ENCODE peak calls at places on chromosomes 1 and 21, in eight cellular contexts. F is spleen, H is testis, X is fibroblast of lung, C is thoracic aorta, B is mesendoderm, E is heart right ventricle, V is colonic mucosa. P is an unnamed sample.

GRCh38 chr21:26813426-26813998 is 31.7 kb downstream of the ADAMTS1 start:
- DNase-seq in F (no peak), H (no peak), X (no peak), C (no peak), B (no peak), E (no peak), V (no peak), P (no peak)

GRCh38 chr1:109624215-109625010 is 4.8 kb downstream of the AMPD2 start:
- DNase-seq in F (no peak), H (no peak), X (no peak), C (no peak), B (no peak), E (no peak), V (no peak), P (peak; percentile 90)

GRCh38 chr1:46172321-46172720 is 2.6 kb upstream of the TSPAN1 start:
- DNase-seq in F (no peak), H (no peak), X (no peak), C (no peak), B (no peak), E (no peak), V (peak; percentile 25), P (no peak)

GRCh38 chr1:150582371-150582770 is 3.0 kb upstream of the MCL1 start:
- DNase-seq in F (no peak), H (no peak), X (peak; percentile 65), C (no peak), B (no peak), E (no peak), V (no peak), P (peak; percentile 76)

GRCh38 chr21:34930971-34931370 is 118.1 kb downstream of the RUNX1 start:
- DNase-seq in F (no peak), H (no peak), X (peak; percentile 86), C (no peak), B (no peak), E (no peak), V (no peak), P (no peak)

GRCh38 chr1:232302376-232303049 is 327.4 kb downstream of the SIPA1L2 start:
- DNase-seq in F (no peak), H (no peak), X (no peak), C (no peak), B (peak; percentile 83), E (no peak), V (no peak), P (no peak)

GRCh38 chr1:16026723-16027484 is 5.1 kb downstream of the CLCNKA start:
- DNase-seq in F (no peak), H (no peak), X (no peak), C (no peak), B (peak; percentile 95), E (no peak), V (no peak), P (peak; percentile 90)

GRCh38 chr1:230163719-230164118 is 96.7 kb downstream of the GALNT2 start:
- DNase-seq in F (no peak), H (peak; percentile 4), X (no peak), C (no peak), B (no peak), E (no peak), V (no peak), P (no peak)

GRCh38 chr1:61078611-61079010 is 3.8 kb upstream of the NFIA start:
- DNase-seq in F (no peak), H (no peak), X (peak; percentile 16), C (no peak), B (peak; percentile 23), E (no peak), V (no peak), P (no peak)

GRCh38 chr1:183227963-183228649 is 42.0 kb downstream of the LAMC2 start:
- DNase-seq in F (no peak), H (peak; percentile 69), X (peak; percentile 29), C (no peak), B (peak; percentile 74), E (peak; percentile 45), V (peak; percentile 65), P (no peak)

GRCh38 chr21:39799178-39799577 is 54.2 kb downstream of the IGSF5 start:
- DNase-seq in F (no peak), H (no peak), X (no peak), C (no peak), B (no peak), E (peak; percentile 40), V (no peak), P (no peak)

GRCh38 chr1:178530037-178530402 is 17.1 kb downstream of the TEX35 start:
- DNase-seq in F (peak; percentile 55), H (no peak), X (peak; percentile 82), C (no peak), B (peak; percentile 78), E (peak; percentile 30), V (no peak), P (peak; percentile 92)

GRCh38 chr1:175427625-175428024 is 235.0 kb upstream of the KIAA0040 start:
- DNase-seq in F (no peak), H (no peak), X (no peak), C (no peak), B (no peak), E (no peak), V (no peak), P (no peak)

GRCh38 chr1:212256404-212256803 is 28.8 kb upstream of the PPP2R5A start:
- DNase-seq in F (peak; percentile 79), H (no peak), X (no peak), C (no peak), B (no peak), E (no peak), V (no peak), P (no peak)

GRCh38 chr1:77961392-77961791 is 17.5 kb downstream of the FUBP1 start:
- DNase-seq in F (no peak), H (no peak), X (peak; percentile 31), C (no peak), B (no peak), E (no peak), V (no peak), P (peak; percentile 14)

GRCh38 chr1:77972080-77972479 is 6.8 kb downstream of the FUBP1 start:
- DNase-seq in F (no peak), H (no peak), X (no peak), C (no peak), B (no peak), E (no peak), V (no peak), P (no peak)

GRCh38 chr1:77970192-77970591 is 8.7 kb downstream of the FUBP1 start:
- DNase-seq in F (no peak), H (no peak), X (no peak), C (no peak), B (no peak), E (no peak), V (no peak), P (no peak)

DNA sequence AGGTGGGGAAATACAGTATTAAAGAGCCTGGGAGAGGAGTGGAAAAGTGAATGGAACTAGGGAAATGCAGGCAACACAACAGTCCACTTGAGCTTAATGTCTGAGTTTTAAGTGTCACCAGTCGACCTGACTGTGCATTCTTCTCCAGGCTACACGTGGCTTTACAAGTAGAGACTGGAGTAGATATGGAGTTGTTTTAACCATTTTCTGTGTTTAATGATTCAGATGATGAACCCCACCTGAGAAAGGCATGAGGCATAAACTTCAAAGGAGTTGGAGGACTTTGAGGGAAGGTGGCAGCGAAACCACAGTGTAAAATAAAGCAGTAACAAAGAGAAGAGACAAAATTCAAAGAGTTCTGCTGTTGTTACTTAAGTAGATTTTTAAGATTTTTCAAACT is 12.6 kb downstream of the FUBP1 start:
- DNase-seq in F (no peak), H (no peak), X (no peak), C (no peak), B (no peak), E (no peak), V (no peak), P (no peak)
- H3K36me3 ChIP-seq in F (peaks cover 100% of the 10 kb centered on the region), H (peaks cover 10% of the 10 kb centered on the region), X (peaks cover 16% of the 10 kb centered on the region), C (peaks cover 70% of the 10 kb centered on the region), B (peaks cover 9% of the 10 kb centered on the region), E (peaks cover 93% of the 10 kb centered on the region), V (peaks cover 7% of the 10 kb centered on the region), P (peaks cover 93% of the 10 kb centered on the region)

DNA sequence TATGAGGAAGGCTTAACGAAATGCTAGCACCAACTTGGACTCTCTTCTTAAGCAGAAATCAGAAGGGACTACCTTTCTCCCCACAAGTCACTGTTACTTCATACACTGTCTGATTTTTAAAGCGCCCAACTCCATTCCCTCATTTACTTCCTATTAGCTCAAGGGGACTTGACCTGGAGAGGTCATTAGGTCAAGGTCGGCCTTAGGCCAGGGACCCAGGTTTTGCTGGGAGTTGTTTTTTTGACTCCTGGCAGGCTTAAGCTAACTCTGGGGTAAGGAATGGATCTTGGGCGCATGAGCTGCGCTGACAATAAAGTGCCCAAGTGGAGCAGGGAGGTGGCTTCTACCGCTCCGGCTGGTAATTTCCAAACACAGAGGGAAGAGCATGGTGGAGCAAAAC is 16.8 kb downstream of the ADAR start:
- DNase-seq in F (no peak), H (no peak), X (no peak), C (no peak), B (no peak), E (no peak), V (no peak), P (no peak)
- H3K36me3 ChIP-seq in F (peaks cover 100% of the 10 kb centered on the region), H (no peaks in the 10 kb centered on the region), X (peaks cover 29% of the 10 kb centered on the region), C (peaks cover 87% of the 10 kb centered on the region), B (peaks cover 22% of the 10 kb centered on the region), E (peaks cover 100% of the 10 kb centered on the region), V (peaks cover 49% of the 10 kb centered on the region), P (peaks cover 93% of the 10 kb centered on the region)

GRCh38 chr1:12152106-12152891 is 14.5 kb upstream of the TNFRSF1B start:
- DNase-seq in F (no peak), H (no peak), X (no peak), C (no peak), B (no peak), E (no peak), V (no peak), P (peak; percentile 22)

GRCh38 chr1:12158362-12159092 is 8.3 kb upstream of the TNFRSF1B start:
- DNase-seq in F (peak; percentile 79), H (no peak), X (no peak), C (no peak), B (no peak), E (no peak), V (no peak), P (no peak)

GRCh38 chr1:12153181-12153785 is 13.5 kb upstream of the TNFRSF1B start:
- DNase-seq in F (peak; percentile 93), H (peak; percentile 58), X (peak; percentile 75), C (peak; percentile 26), B (no peak), E (no peak), V (peak; percentile 61), P (peak; percentile 98)

GRCh38 chr1:12157366-12158231 is 9.2 kb upstream of the TNFRSF1B start:
- DNase-seq in F (no peak), H (no peak), X (no peak), C (no peak), B (no peak), E (no peak), V (no peak), P (peak; percentile 22)

DNA sequence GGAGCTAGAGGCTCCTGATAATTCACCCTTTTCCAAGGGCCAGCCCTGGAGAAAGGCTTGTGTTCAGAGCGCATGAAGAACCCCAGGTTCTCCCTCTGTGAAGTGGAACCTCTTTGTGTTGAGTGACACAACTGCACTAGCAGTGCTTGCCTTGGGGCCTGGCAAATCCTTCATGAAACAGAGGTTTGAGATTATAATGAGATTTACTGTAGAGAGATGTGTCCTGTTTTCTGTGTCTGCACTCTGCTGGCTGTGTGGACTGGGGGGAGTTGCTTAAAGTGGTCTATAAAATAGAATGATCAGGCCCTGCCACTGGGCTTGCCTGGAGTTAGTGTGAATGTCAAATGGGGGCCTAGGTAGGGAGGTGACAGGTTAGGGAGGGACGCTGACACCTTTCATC is 11.5 kb upstream of the TNFRSF1B start:
- DNase-seq in F (no peak), H (no peak), X (no peak), C (no peak), B (no peak), E (no peak), V (no peak), P (no peak)
- H3K36me3 ChIP-seq in F (no peaks in the 10 kb centered on the region), H (no peaks in the 10 kb centered on the region), X (no peaks in the 10 kb centered on the region), C (no peaks in the 10 kb centered on the region), B (no peaks in the 10 kb centered on the region), E (no peaks in the 10 kb centered on the region), V (no peaks in the 10 kb centered on the region), P (no peaks in the 10 kb centered on the region)

GRCh38 chr21:46546799-46547198 is 58.1 kb downstream of the S100B start:
- DNase-seq in F (no peak), H (no peak), X (no peak), C (no peak), B (no peak), E (no peak), V (no peak), P (no peak)
- H3K36me3 ChIP-seq in F (peaks cover 99% of the 10 kb centered on the region), H (no peaks in the 10 kb centered on the region), X (peaks cover 24% of the 10 kb centered on the region), C (peaks cover 39% of the 10 kb centered on the region), B (peaks cover 9% of the 10 kb centered on the region), E (peaks cover 100% of the 10 kb centered on the region), V (peaks cover 9% of the 10 kb centered on the region), P (peaks cover 71% of the 10 kb centered on the region)